ENCODE peak calls at places on chromosome 9, in five cellular contexts. One of them, this sample, is unnamed.

GRCh38 chr9:37486616-37487544 is 1.1 kb downstream of the POLR1E start:
- DNase-seq in T-helper 1 cell: no peak
- DNase-seq in activated CD4-positive, alpha-beta T cell treated with anti-CD3 and anti-CD28 coated beads, Interleukin-2, amount 50 U/mL, for 1 hour: no peak
- DNase-seq in endothelial cell: no peak
- DNase-seq in gastrocnemius medialis: no peak
- DNase-seq in this sample: peak

GRCh38 chr9:14031015-14031414 is 282.9 kb downstream of the NFIB start:
- DNase-seq in T-helper 1 cell: no peak
- DNase-seq in activated CD4-positive, alpha-beta T cell treated with anti-CD3 and anti-CD28 coated beads, Interleukin-2, amount 50 U/mL, for 1 hour: no peak
- DNase-seq in endothelial cell: peak
- DNase-seq in gastrocnemius medialis: peak
- DNase-seq in this sample: no peak

GRCh38 chr9:4923141-4923540 is 61.9 kb upstream of the JAK2 start:
- DNase-seq in T-helper 1 cell: no peak
- DNase-seq in activated CD4-positive, alpha-beta T cell treated with anti-CD3 and anti-CD28 coated beads, Interleukin-2, amount 50 U/mL, for 1 hour: no peak
- DNase-seq in endothelial cell: no peak
- DNase-seq in gastrocnemius medialis: no peak
- DNase-seq in this sample: no peak

GRCh38 chr9:107337676-107338590 is 54.9 kb downstream of the RAD23B start:
- DNase-seq in T-helper 1 cell: no peak
- DNase-seq in activated CD4-positive, alpha-beta T cell treated with anti-CD3 and anti-CD28 coated beads, Interleukin-2, amount 50 U/mL, for 1 hour: no peak
- DNase-seq in endothelial cell: no peak
- DNase-seq in gastrocnemius medialis: no peak
- DNase-seq in this sample: no peak

GRCh38 chr9:70083429-70083828 is 39.8 kb downstream of the MAMDC2 start:
- DNase-seq in T-helper 1 cell: no peak
- DNase-seq in activated CD4-positive, alpha-beta T cell treated with anti-CD3 and anti-CD28 coated beads, Interleukin-2, amount 50 U/mL, for 1 hour: no peak
- DNase-seq in endothelial cell: no peak
- DNase-seq in gastrocnemius medialis: no peak
- DNase-seq in this sample: no peak

GRCh38 chr9:76602191-76602590 is 143.2 kb downstream of the GCNT1 start:
- DNase-seq in T-helper 1 cell: no peak
- DNase-seq in activated CD4-positive, alpha-beta T cell treated with anti-CD3 and anti-CD28 coated beads, Interleukin-2, amount 50 U/mL, for 1 hour: no peak
- DNase-seq in endothelial cell: no peak
- DNase-seq in gastrocnemius medialis: no peak
- DNase-seq in this sample: no peak

GRCh38 chr9:112571624-112572341 is 85.2 kb downstream of the KIAA1958 start:
- DNase-seq in T-helper 1 cell: no peak
- DNase-seq in activated CD4-positive, alpha-beta T cell treated with anti-CD3 and anti-CD28 coated beads, Interleukin-2, amount 50 U/mL, for 1 hour: no peak
- DNase-seq in endothelial cell: no peak
- DNase-seq in gastrocnemius medialis: no peak
- DNase-seq in this sample: no peak

GRCh38 chr9:75962186-75963036 is 71.9 kb downstream of the PCSK5 start:
- DNase-seq in T-helper 1 cell: no peak
- DNase-seq in activated CD4-positive, alpha-beta T cell treated with anti-CD3 and anti-CD28 coated beads, Interleukin-2, amount 50 U/mL, for 1 hour: no peak
- DNase-seq in endothelial cell: no peak
- DNase-seq in gastrocnemius medialis: peak
- DNase-seq in this sample: peak

GRCh38 chr9:107513464-107514092 is 24.0 kb upstream of the KLF4 start:
- DNase-seq in T-helper 1 cell: no peak
- DNase-seq in activated CD4-positive, alpha-beta T cell treated with anti-CD3 and anti-CD28 coated beads, Interleukin-2, amount 50 U/mL, for 1 hour: no peak
- DNase-seq in endothelial cell: no peak
- DNase-seq in gastrocnemius medialis: no peak
- DNase-seq in this sample: no peak

This sample was measured in psoas muscle.